ENCODE peak calls at places on chromosomes 3 and 15, in five cellular contexts. P is stimulated activated naive CD4-positive, alpha-beta T cell treated with Interleukin-2 at 50 U/mL for 16 hours; X is mucosa of gallbladder; E is choroid plexus epithelial cell; T is KBM-7. A is an unnamed sample.

GRCh38 chr15:61383421-61383820 is 154.3 kb upstream of the RORA start:
- DNase-seq in E (peak), X (no peak), T (no peak), P (no peak), A (peak)

GRCh38 chr3:174440350-174440716 is 418.8 kb upstream of the NAALADL2 start:
- DNase-seq in T (no peak), E (peak), X (no peak), P (no peak), A (peak)

GRCh38 chr3:154120903-154121235 is 321 bp upstream of the ARHGEF26 start:
- DNase-seq in P (no peak), E (no peak), X (no peak), T (peak), A (no peak)

GRCh38 chr15:90564109-90564508 is 34.4 kb downstream of the CRTC3 start:
- DNase-seq in E (no peak), T (peak), X (no peak), P (no peak), A (no peak)

GRCh38 chr3:80233576-80233975 is 465.8 kb upstream of the ROBO1 start:
- DNase-seq in E (no peak), P (no peak), X (no peak), T (no peak), A (no peak)

GRCh38 chr3:88807471-88808090 is 299.8 kb upstream of the EPHA3 start:
- DNase-seq in E (peak), X (no peak), P (no peak), T (no peak), A (peak)

GRCh38 chr15:43249699-43250203 is 17.0 kb downstream of the TGM5 start:
- DNase-seq in X (no peak), P (no peak), T (peak), E (peak), A (peak)

GRCh38 chr3:49869525-49870126 is at the start of gene CAMKV:
- DNase-seq in P (peak), E (no peak), T (peak), X (no peak), A (no peak)

GRCh38 chr3:108468577-108468976 is 41.8 kb downstream of the MYH15 start:
- DNase-seq in T (no peak), E (no peak), X (no peak), P (no peak), A (no peak)

A was measured in fibroblast of villous mesenchyme.